ENCODE peak calls at places on chromosomes 3 and 15, in five cellular contexts. E is central memory CD4-positive, alpha-beta T cell; H is esophagus muscularis mucosa; R is germinal center; Y is activated CD4-positive, alpha-beta memory T cell treated with anti-CD3 and anti-CD28 coated beads, Interleukin-2, amount 10 ng/mL, durations not matched to agents 7 days and 5 days. G is an unnamed sample.

GRCh38 chr15:76642671-76643070 is 262.5 kb downstream of the SCAPER start:
- DNase-seq in Y (no peak), E (no peak), R (no peak), H (no peak), G (no peak)

GRCh38 chr3:166879661-166880060 is 500.4 kb downstream of the ZBBX start:
- DNase-seq in E (no peak), R (no peak), H (no peak), Y (no peak), G (no peak)

GRCh38 chr3:118810499-118811035 is 224.1 kb downstream of the IGSF11 start:
- DNase-seq in Y (no peak), H (peak; percentile 70), R (no peak), E (no peak), G (no peak)

GRCh38 chr3:84586427-84586826 is 372.4 kb upstream of the CADM2 start:
- DNase-seq in R (no peak), E (no peak), Y (no peak), H (no peak), G (no peak)

GRCh38 chr3:79086514-79086913 is 681.3 kb downstream of the ROBO1 start:
- DNase-seq in H (no peak), E (no peak), R (peak; percentile 7), Y (peak; percentile 16), G (peak; percentile 62)

GRCh38 chr3:194296448-194296831 is 54.7 kb downstream of the CPN2 start:
- DNase-seq in E (no peak), R (no peak), Y (no peak), H (no peak), G (no peak)

GRCh38 chr3:23811117-23811487 is 5.3 kb downstream of the UBE2E1 start:
- DNase-seq in R (no peak), Y (no peak), E (no peak), H (no peak), G (no peak)

GRCh38 chr3:65190111-65190510 is 502.3 kb upstream of the ADAMTS9 start:
- DNase-seq in Y (no peak), E (no peak), H (no peak), R (no peak), G (no peak)

GRCh38 chr3:162142511-162142910 is 645.9 kb downstream of the OTOL1 start:
- DNase-seq in R (no peak), Y (no peak), E (no peak), H (no peak), G (no peak)

GRCh38 chr3:126114406-126115386 is 30.8 kb upstream of the SLC41A3 start:
- DNase-seq in H (no peak), Y (no peak), E (no peak), R (no peak), G (no peak)

G was measured in D341Med.